ENCODE peak calls at places on chromosomes 3 and 15, in ten cellular contexts. E is choroid plexus epithelial cell, W is fibroblast of the aortic adventitia, F is MM.1S, V is uterus, Y is sigmoid colon, I is fibroblast of pulmonary artery, P is cardiac muscle cell, D is heart left ventricle, R is testis. C is an unnamed sample.

GRCh38 chr15:77030042-77030927 is 35.4 kb downstream of the PSTPIP1 start:
- DNase-seq in E (no peak), Y (peak; percentile 60), W (no peak), F (no peak), D (peak; percentile 23), I (no peak), V (peak; percentile 9), P (no peak), R (peak; percentile 12), C (no peak)

GRCh38 chr3:41265011-41265545 is 65.8 kb downstream of the CTNNB1 start:
- DNase-seq in I (peak; percentile 26), R (no peak), E (peak; percentile 70), D (no peak), Y (no peak), V (no peak), W (no peak), F (no peak), P (peak; percentile 21), C (peak; percentile 61)

GRCh38 chr3:62632510-62633294 is 242.5 kb downstream of the CADPS start:
- DNase-seq in Y (no peak), E (no peak), W (no peak), I (no peak), V (no peak), F (peak; percentile 60), R (no peak), P (no peak), D (no peak), C (peak; percentile 36)

GRCh38 chr3:143824675-143825074 is 23.6 kb downstream of the SLC9A9 start:
- DNase-seq in V (no peak), F (no peak), E (no peak), I (no peak), Y (no peak), W (peak; percentile 73), D (no peak), P (no peak), R (no peak), C (peak; percentile 48)

GRCh38 chr3:176293277-176293676 is 904.0 kb downstream of the TBL1XR1 start:
- DNase-seq in E (no peak), F (no peak), P (no peak), I (no peak), Y (no peak), W (no peak), R (no peak), D (no peak), V (no peak), C (no peak)

GRCh38 chr3:100614941-100615340 is 5.5 kb downstream of the ADGRG7 start:
- DNase-seq in E (no peak), D (no peak), V (no peak), R (no peak), F (no peak), I (no peak), Y (no peak), W (no peak), P (no peak), C (no peak)

GRCh38 chr3:124636101-124636862 is 94.0 kb upstream of the UMPS start:
- DNase-seq in D (no peak), Y (no peak), P (no peak), I (no peak), F (no peak), W (no peak), R (no peak), V (no peak), E (no peak), C (no peak)

GRCh38 chr3:197478746-197479668 is 76.8 kb downstream of the BDH1 start:
- DNase-seq in F (no peak), Y (no peak), R (peak; percentile 30), V (no peak), D (no peak), W (no peak), P (no peak), I (no peak), E (no peak), C (no peak)

GRCh38 chr3:10783360-10784346 is 32.4 kb upstream of the SLC6A11 start:
- DNase-seq in W (peak; percentile 27), P (peak; percentile 41), V (no peak), E (peak; percentile 55), R (peak; percentile 23), Y (no peak), D (no peak), I (peak; percentile 40), F (peak; percentile 48), C (peak; percentile 40)

GRCh38 chr15:58597943-58598828 is 151.3 kb downstream of the ADAM10 start:
- DNase-seq in R (no peak), D (no peak), E (no peak), I (no peak), W (no peak), P (no peak), F (no peak), V (no peak), Y (no peak), C (no peak)

GRCh38 chr3:171680690-171681416 is 129.4 kb downstream of the PLD1 start:
- DNase-seq in V (no peak), D (no peak), W (no peak), E (no peak), P (no peak), I (no peak), F (no peak), Y (no peak), R (no peak), C (no peak)

GRCh38 chr3:43996379-43997301 is 245.0 kb upstream of the TOPAZ1 start:
- DNase-seq in Y (no peak), W (peak; percentile 46), V (no peak), F (peak; percentile 72), D (no peak), R (no peak), I (peak; percentile 16), E (peak; percentile 24), P (peak; percentile 29), C (peak; percentile 54)

GRCh38 chr3:108897883-108898282 is 55.8 kb downstream of the GUCA1C start:
- DNase-seq in E (no peak), P (no peak), I (no peak), Y (no peak), V (no peak), W (no peak), D (no peak), F (peak; percentile 59), R (no peak), C (no peak)

GRCh38 chr3:131221731-131222130 is 159.8 kb upstream of the NUDT16 start:
- DNase-seq in F (no peak), D (no peak), W (peak; percentile 82), R (no peak), P (peak; percentile 59), V (no peak), I (peak; percentile 58), Y (no peak), E (peak; percentile 88), C (peak; percentile 88)

GRCh38 chr3:131216340-131216739 is 165.2 kb upstream of the NUDT16 start:
- DNase-seq in V (no peak), Y (no peak), I (no peak), D (no peak), E (peak; percentile 43), F (no peak), P (peak; percentile 27), R (no peak), W (peak; percentile 29), C (peak; percentile 28)

GRCh38 chr3:131218196-131218595 is 163.4 kb upstream of the NUDT16 start:
- DNase-seq in R (no peak), F (no peak), V (no peak), Y (no peak), W (no peak), I (no peak), P (peak; percentile 42), E (peak; percentile 94), D (no peak), C (peak; percentile 64)

GRCh38 chr3:131217296-131217741 is 164.3 kb upstream of the NUDT16 start:
- DNase-seq in P (peak; percentile 71), V (no peak), I (peak; percentile 73), D (peak; percentile 29), E (peak; percentile 75), R (peak; percentile 15), W (no peak), Y (no peak), F (no peak), C (peak; percentile 44)

DNA sequence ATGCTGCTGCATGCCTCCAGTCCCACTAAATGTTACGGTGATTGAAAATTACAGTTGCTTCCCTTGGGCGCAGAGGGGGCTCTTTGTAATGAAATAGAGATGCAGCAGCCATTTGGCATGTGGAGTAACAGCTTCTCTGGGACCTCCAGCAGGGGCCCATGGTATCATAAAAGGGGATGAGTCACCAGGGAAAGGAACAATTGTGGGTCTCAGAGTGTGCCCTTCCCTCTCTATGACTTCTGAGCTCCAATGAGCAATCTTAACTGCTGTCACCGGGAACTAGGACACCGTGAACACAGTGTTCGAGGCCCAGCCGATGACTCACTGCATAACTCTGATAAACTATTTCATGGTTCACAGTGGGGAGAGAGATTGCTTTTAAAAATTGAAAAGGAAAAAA is 164.8 kb upstream of the NUDT16 start:
- DNase-seq in E (peak; percentile 81), P (peak; percentile 81), I (peak; percentile 84), Y (no peak), R (no peak), W (peak; percentile 65), D (peak; percentile 66), F (no peak), V (no peak), C (peak; percentile 86)
- H3K4me3 ChIP-seq in E (no peak overlapping the region), P (no peak overlapping the region), I (peak overlapping the region; percentile 24), Y (no peak overlapping the region), R (no peak overlapping the region), W (no peak overlapping the region), D (no peak overlapping the region), F (no peak overlapping the region), V (no peak overlapping the region), C (no peak overlapping the region)

DNA sequence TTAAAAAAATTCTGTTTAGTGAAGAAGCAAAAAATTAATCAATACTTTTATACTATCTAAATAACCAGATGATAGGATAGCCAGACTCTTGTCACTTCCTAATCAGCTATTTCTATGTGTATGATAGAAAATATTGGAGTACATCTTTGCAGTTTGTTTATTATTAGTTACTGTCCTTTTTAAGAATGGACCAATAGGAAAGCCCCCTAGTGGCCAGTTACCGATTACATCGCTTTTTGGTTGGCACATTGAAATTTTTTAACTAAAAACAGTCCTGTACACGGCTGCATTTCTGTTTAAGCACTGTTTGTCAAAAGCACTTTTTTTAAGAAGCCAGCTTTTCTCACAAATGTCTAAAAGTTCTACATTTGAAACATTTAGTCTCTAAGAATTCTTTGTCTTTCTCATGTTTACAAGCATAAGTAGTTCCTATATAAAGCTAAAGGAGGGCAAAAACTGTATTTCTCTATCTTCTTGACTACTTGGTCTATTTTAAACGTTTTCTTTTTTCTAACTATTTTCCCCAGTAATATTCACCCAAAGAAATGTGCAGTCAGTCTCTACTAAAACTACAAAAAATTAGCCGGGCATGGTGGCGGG is 253.2 kb upstream of the LRTM1 start:
- DNase-seq in R (peak; percentile 61), V (no peak), D (no peak), Y (no peak), E (peak; percentile 73), P (peak; percentile 68), W (peak; percentile 76), I (peak; percentile 70), F (peak; percentile 57), C (peak; percentile 76)
- TF ChIP-seq CTCF in R (peak; percentile 58), V (peak; percentile 56), D (peak; percentile 62), Y (peak; percentile 56), E (peak; percentile 71), P (peak; percentile 76), W (peak; percentile 74), I (peak; percentile 81), F (peak; percentile 69), C (peak; percentile 73)

GRCh38 chr3:69386535-69387385 is 872 bp upstream of the FRMD4B start:
- DNase-seq in E (no peak), Y (no peak), V (no peak), P (no peak), I (no peak), D (no peak), R (no peak), W (no peak), F (no peak), C (no peak)
- H3K4me3 ChIP-seq in E (no peak overlapping the region), Y (peak overlapping the region; percentile 52), V (peak overlapping the region; percentile 42), P (peak overlapping the region; percentile 26), I (no peak overlapping the region), D (peak overlapping the region; percentile 71), R (peak overlapping the region; percentile 57), W (no peak overlapping the region), F (no peak overlapping the region), C (peak overlapping the region; percentile 29)

GRCh38 chr15:71678191-71678590 is 132.2 kb upstream of the NR2E3 start:
- DNase-seq in V (no peak), Y (no peak), W (no peak), R (no peak), F (no peak), P (no peak), E (peak; percentile 65), D (no peak), I (no peak), C (peak; percentile 28)
- TF ChIP-seq CTCF in V (no peak), Y (no peak), W (no peak), R (no peak), F (no peak), P (no peak), E (no peak), D (no peak), I (no peak), C (no peak)